ENCODE peak calls at places on chromosome 1, in seven cellular contexts. H is ovary, I is nephron progenitor cell, E is mucosa of descending colon, O is bronchial epithelial cell, P is fibroblast of mammary gland, C is kidney epithelial cell. N is an unnamed sample.

GRCh38 chr1:207063014-207063413 is 9.9 kb downstream of the PFKFB2 start:
- DNase-seq in H (no peak), I (no peak), O (no peak), P (no peak), C (no peak), E (no peak), N (no peak)

GRCh38 chr1:70459502-70460225 is 48.6 kb downstream of the CTH start:
- DNase-seq in H (no peak), C (peak; percentile 10), E (no peak), O (peak; percentile 73), I (no peak), P (peak; percentile 71), N (peak; percentile 51)

GRCh38 chr1:228364068-228364705 is 42.4 kb downstream of the TRIM11 start:
- DNase-seq in O (no peak), I (peak; percentile 2), H (peak; percentile 23), P (no peak), E (peak; percentile 16), C (no peak), N (no peak)

GRCh38 chr1:162219461-162219860 is 150.0 kb downstream of the NOS1AP start:
- DNase-seq in E (no peak), O (no peak), C (no peak), P (no peak), I (no peak), H (no peak), N (no peak)

GRCh38 chr1:6282577-6283270 is 21.8 kb upstream of the GPR153 start:
- DNase-seq in P (no peak), E (peak; percentile 42), I (no peak), O (no peak), H (no peak), C (no peak), N (no peak)

GRCh38 chr1:224211262-224211962 is 28.4 kb downstream of the DEGS1 start:
- DNase-seq in P (peak; percentile 87), H (no peak), C (no peak), I (no peak), O (peak; percentile 81), E (no peak), N (no peak)

GRCh38 chr1:175841613-175842234 is 98.3 kb upstream of the TNR start:
- DNase-seq in O (no peak), E (no peak), P (no peak), H (no peak), C (no peak), I (peak; percentile 33), N (no peak)

GRCh38 chr1:101394041-101394440 is 157.2 kb downstream of the S1PR1 start:
- DNase-seq in I (no peak), P (peak; percentile 44), C (no peak), E (no peak), O (peak; percentile 15), H (no peak), N (no peak)

GRCh38 chr1:175169305-175170018 is 23.1 kb downstream of the KIAA0040 start:
- DNase-seq in H (no peak), P (peak; percentile 22), O (peak; percentile 88), E (no peak), C (peak; percentile 31), I (no peak), N (peak; percentile 72)

GRCh38 chr1:181079382-181079781 is 9.1 kb upstream of the IER5 start:
- DNase-seq in C (no peak), P (peak; percentile 45), I (no peak), H (no peak), E (no peak), O (peak; percentile 28), N (no peak)

GRCh38 chr1:181073638-181074037 is 14.9 kb upstream of the IER5 start:
- DNase-seq in E (no peak), O (peak; percentile 81), P (peak; percentile 88), I (no peak), C (no peak), H (no peak), N (peak; percentile 90)

GRCh38 chr1:181077576-181078242 is 10.8 kb upstream of the IER5 start:
- DNase-seq in E (no peak), H (no peak), C (no peak), P (peak; percentile 23), O (peak; percentile 52), I (no peak), N (peak; percentile 68)

GRCh38 chr1:181076852-181077251 is 11.6 kb upstream of the IER5 start:
- DNase-seq in O (no peak), E (no peak), I (no peak), H (no peak), P (no peak), C (no peak), N (no peak)

GRCh38 chr1:181075727-181076350 is 12.7 kb upstream of the IER5 start:
- DNase-seq in H (no peak), I (no peak), P (no peak), E (no peak), O (no peak), C (no peak), N (peak; percentile 24)
- TF ChIP-seq CTCF in H (no peak), I (no peak), P (no peak), E (no peak), O (no peak), C (no peak), N (no peak)

GRCh38 chr1:218521414-218522169 is 176.5 kb downstream of the TGFB2 start:
- DNase-seq in H (no peak), E (no peak), I (peak; percentile 21), P (peak; percentile 65), C (no peak), O (peak; percentile 51), N (peak; percentile 47)
- TF ChIP-seq CTCF in H (no peak), E (peak; percentile 24), I (peak; percentile 36), P (peak; percentile 78), C (peak; percentile 29), O (peak; percentile 54), N (peak; percentile 78)

DNA sequence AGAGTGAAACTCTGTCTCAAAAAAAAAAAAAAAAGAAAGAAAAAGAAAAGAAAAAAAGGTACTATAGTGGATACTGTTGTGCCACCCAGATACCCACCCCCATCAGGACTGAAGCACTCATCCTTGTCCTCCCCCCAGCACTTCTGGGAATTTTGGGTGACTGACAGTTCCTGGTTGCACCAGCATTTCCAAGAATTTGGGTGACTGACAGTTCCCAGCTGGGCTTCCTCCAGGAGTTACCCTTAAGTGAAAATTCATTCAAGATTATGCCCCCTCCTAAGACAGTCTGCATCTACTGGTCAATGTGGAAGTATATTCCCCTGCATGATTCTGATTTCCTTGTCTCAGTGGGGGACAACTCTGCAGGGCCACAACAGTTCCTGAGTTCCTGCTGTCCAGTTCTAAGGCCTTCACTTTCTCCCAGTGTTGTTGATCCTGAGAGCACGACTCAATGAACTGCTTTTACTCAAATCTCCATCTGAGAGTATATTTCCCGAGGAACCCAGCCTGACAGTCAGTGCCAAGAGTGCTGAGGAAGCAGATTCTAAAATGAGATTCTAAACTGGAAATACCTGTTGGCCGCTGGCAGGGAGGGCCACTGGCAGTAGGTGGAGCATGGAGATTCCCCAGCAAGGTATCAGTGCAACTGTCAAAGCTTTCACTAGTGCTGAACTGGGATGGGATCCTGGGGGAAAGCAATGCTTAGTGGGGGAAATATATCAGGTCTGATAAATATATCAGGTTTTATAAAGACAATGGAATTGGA is 18.5 kb downstream of the RIIAD1 start:
- DNase-seq in O (peak; percentile 71), C (no peak), H (no peak), E (no peak), I (no peak), P (no peak), N (peak; percentile 60)
- TF ChIP-seq CTCF in O (peak; percentile 28), C (no peak), H (no peak), E (no peak), I (no peak), P (no peak), N (peak; percentile 63)

DNA sequence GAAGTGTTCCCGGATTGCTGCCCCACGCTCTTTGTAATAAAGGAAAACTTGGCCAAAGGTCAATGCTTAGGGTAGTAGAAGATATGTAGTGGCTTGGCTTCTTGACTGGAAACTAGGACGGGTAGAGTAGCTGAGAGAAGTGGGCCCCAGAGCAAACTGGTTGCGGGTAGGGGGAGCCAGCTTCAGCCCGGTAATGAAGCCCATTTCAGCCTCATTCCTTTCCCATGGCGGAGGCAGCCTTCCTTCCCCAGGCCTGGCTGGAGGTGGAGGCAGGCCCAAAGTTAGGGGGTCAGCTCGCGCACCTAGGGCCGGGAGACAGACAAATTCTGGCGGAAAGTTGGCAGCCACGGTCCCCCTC is 374 bp upstream of the NEXN start:
- DNase-seq in E (no peak), I (no peak), H (no peak), C (no peak), P (peak; percentile 77), O (no peak), N (peak; percentile 14)
- TF ChIP-seq CTCF in E (no peak), I (no peak), H (no peak), C (peak; percentile 16), P (peak; percentile 10), O (no peak), N (no peak)

GRCh38 chr1:87086120-87086519 is 171.7 kb downstream of the HS2ST1 start:
- DNase-seq in O (no peak), I (no peak), C (no peak), H (no peak), P (no peak), E (no peak), N (no peak)

GRCh38 chr1:87089823-87090222 is 175.4 kb downstream of the HS2ST1 start:
- DNase-seq in O (no peak), I (no peak), E (no peak), C (no peak), H (no peak), P (no peak), N (no peak)

GRCh38 chr1:87089070-87089736 is 174.8 kb downstream of the HS2ST1 start:
- DNase-seq in O (peak; percentile 10), E (no peak), C (no peak), P (no peak), H (no peak), I (no peak), N (peak; percentile 36)

GRCh38 chr1:87084247-87084836 is 169.9 kb downstream of the HS2ST1 start:
- DNase-seq in I (no peak), O (peak; percentile 44), H (no peak), P (peak; percentile 61), C (no peak), E (no peak), N (no peak)
- TF ChIP-seq CTCF in I (peak; percentile 52), O (peak; percentile 15), H (peak; percentile 49), P (peak; percentile 45), C (peak; percentile 20), E (no peak), N (peak; percentile 72)

GRCh38 chr1:169020684-169021083 is 85.8 kb upstream of the ATP1B1 start:
- DNase-seq in O (no peak), E (no peak), H (no peak), P (no peak), C (no peak), I (no peak), N (no peak)
- TF ChIP-seq CTCF in O (no peak), E (no peak), H (no peak), P (no peak), C (no peak), I (no peak), N (no peak)